ENCODE peak calls at places on chromosome 3, in eight cellular contexts. N is iris pigment epithelial cell; E is activated naive CD8-positive, alpha-beta T cell treated with anti-CD3 and anti-CD28 coated beads, Interleukin-2, amount 10 ng/mL, durations not matched to agents 7 days and 5 days; J is RKO; P is stimulated activated CD8-positive, alpha-beta memory T cell treated with anti-CD3 and anti-CD28 coated beads, Interleukin-2, amount 100 ng/mL, for 1 hour; V is tibial artery; B is NCI-H460; M is AG20443. U is an unnamed sample.

GRCh38 chr3:43423142-43423541 is 136.8 kb downstream of the SNRK start:
- DNase-seq in M (no peak), P (no peak), E (no peak), J (no peak), N (peak), V (peak), B (no peak), U (no peak)

GRCh38 chr3:171393032-171393744 is 67.0 kb downstream of the TNIK start:
- DNase-seq in V (no peak), P (no peak), N (peak), J (no peak), M (no peak), E (no peak), B (no peak), U (no peak)

GRCh38 chr3:197737749-197738462 is 1.2 kb upstream of the RUBCN start:
- DNase-seq in B (no peak), E (no peak), N (no peak), P (no peak), V (no peak), J (no peak), M (no peak), U (no peak)

GRCh38 chr3:40313975-40314860 is 4.7 kb downstream of the EIF1B start:
- DNase-seq in E (no peak), N (no peak), B (no peak), J (peak), M (no peak), V (no peak), P (no peak), U (no peak)

GRCh38 chr3:122484985-122485384 is 29.8 kb downstream of the KPNA1 start:
- DNase-seq in J (no peak), M (no peak), E (no peak), N (peak), V (no peak), B (no peak), P (no peak), U (no peak)

GRCh38 chr3:56970401-56971002 is 90.0 kb upstream of the SPATA12 start:
- DNase-seq in N (no peak), B (no peak), E (no peak), V (no peak), J (no peak), M (no peak), P (no peak), U (no peak)

GRCh38 chr3:36969540-36970432 is 23.1 kb downstream of the EPM2AIP1 start:
- DNase-seq in J (peak), M (peak), B (no peak), P (no peak), V (no peak), N (peak), E (no peak), U (no peak)

GRCh38 chr3:123138819-123139517 is 62.8 kb upstream of the SEC22A start:
- DNase-seq in P (no peak), J (no peak), M (peak), E (no peak), N (no peak), B (no peak), V (no peak), U (no peak)

GRCh38 chr3:81302045-81302444 is 459.4 kb downstream of the GBE1 start:
- DNase-seq in J (peak), V (no peak), N (peak), P (no peak), M (peak), B (peak), E (no peak), U (no peak)